ENCODE peak calls at places on chromosomes 13 and 19, in seven cellular contexts. A is endothelial cell, S is heart right ventricle, R is stomach, N is D721Med, H is prostate gland, Z is HCT116. C is an unnamed sample.

GRCh38 chr13:100473493-100474044 is 115.0 kb downstream of the GGACT start:
- DNase-seq in A (no peak), S (no peak), R (no peak), N (no peak), H (no peak), Z (no peak), C (no peak)

GRCh38 chr13:94232956-94233355 is 246.5 kb downstream of the DCT start:
- DNase-seq in A (no peak), S (no peak), R (no peak), N (no peak), H (no peak), Z (no peak), C (no peak)

GRCh38 chr19:49987159-49987698 is 26.3 kb upstream of the SIGLEC11 start:
- DNase-seq in A (peak; percentile 93), S (peak; percentile 78), R (peak; percentile 84), N (no peak), H (peak; percentile 79), Z (peak; percentile 88), C (peak; percentile 94)

GRCh38 chr13:96214804-96215445 is 125.0 kb downstream of the HS6ST3 start:
- DNase-seq in A (no peak), S (no peak), R (no peak), N (no peak), H (no peak), Z (no peak), C (no peak)

GRCh38 chr19:11848594-11849263 is at the start of gene ZNF439:
- DNase-seq in A (no peak), S (peak; percentile 91), R (peak; percentile 91), N (peak; percentile 87), H (peak; percentile 92), Z (no peak), C (peak; percentile 12)

GRCh38 chr19:30784850-30785459 is 412.8 kb downstream of the ZNF536 start:
- DNase-seq in A (peak; percentile 79), S (peak; percentile 39), R (peak; percentile 43), N (no peak), H (peak; percentile 32), Z (no peak), C (no peak)

GRCh38 chr19:12159773-12160414 is 3.0 kb upstream of the ZNF136 start:
- DNase-seq in A (no peak), S (no peak), R (no peak), N (no peak), H (no peak), Z (no peak), C (no peak)

GRCh38 chr19:46429999-46430398 is 1.3 kb upstream of the PNMA8C start:
- DNase-seq in A (no peak), S (no peak), R (no peak), N (no peak), H (no peak), Z (no peak), C (no peak)

GRCh38 chr13:101707659-101708058 is 255.2 kb downstream of the ITGBL1 start:
- DNase-seq in A (no peak), S (no peak), R (no peak), N (no peak), H (no peak), Z (no peak), C (no peak)

GRCh38 chr13:100673376-100673830 is 1.2 kb downstream of the TMTC4 start:
- DNase-seq in A (peak; percentile 31), S (peak; percentile 20), R (no peak), N (no peak), H (no peak), Z (no peak), C (peak; percentile 14)

GRCh38 chr13:110874508-110874960 is 40.3 kb downstream of the ANKRD10 start:
- DNase-seq in A (peak; percentile 76), S (peak; percentile 89), R (peak; percentile 85), N (peak; percentile 85), H (peak; percentile 77), Z (peak; percentile 39), C (peak; percentile 41)

GRCh38 chr19:3053780-3054179 is 8.5 kb downstream of the TLE5 start:
- DNase-seq in A (no peak), S (no peak), R (no peak), N (no peak), H (no peak), Z (no peak), C (no peak)

DNA sequence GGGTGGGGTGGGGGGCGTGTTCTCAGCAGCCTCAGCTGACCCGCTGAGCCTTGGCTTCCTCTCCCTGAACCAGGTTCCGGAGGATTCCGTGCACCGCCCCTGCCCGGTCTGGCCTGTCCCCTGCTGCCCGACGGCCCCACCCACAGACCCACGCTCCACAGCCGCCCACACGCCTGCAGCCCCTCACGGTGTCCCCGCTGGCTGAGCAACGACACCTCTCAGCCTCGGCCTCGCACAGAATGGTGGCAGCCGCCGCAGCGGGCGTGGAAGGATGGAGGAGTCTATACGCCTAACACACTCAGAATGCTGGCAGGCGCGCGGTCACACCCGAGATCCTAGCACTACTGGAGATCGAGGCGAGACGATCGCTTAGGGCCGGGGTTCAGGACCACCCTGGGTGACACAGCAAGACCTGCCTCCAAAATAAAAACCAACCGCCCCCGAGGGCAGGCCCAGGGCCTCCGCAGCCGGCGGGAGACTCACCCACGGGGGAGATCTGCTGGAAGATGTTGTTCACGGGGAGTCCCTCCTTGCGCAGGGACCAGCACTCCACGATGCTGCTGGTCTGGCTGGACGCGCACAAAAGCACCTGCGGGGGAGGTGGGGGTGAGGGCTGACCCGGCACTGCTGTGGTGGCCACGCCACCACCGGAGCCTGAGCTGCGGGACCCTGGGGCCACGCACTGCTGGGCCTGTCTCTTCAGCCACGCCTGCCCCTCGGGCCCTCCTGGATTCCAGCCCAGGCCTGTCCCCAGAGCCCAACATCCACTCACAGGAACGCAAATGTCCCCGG is 8.4 kb downstream of the MED16 start:
- DNase-seq in A (no peak), S (no peak), R (no peak), N (no peak), H (no peak), Z (no peak), C (no peak)
- TF ChIP-seq CTCF in A (no peak), S (no peak), R (no peak), N (no peak), H (no peak), Z (no peak), C (no peak)

DNA sequence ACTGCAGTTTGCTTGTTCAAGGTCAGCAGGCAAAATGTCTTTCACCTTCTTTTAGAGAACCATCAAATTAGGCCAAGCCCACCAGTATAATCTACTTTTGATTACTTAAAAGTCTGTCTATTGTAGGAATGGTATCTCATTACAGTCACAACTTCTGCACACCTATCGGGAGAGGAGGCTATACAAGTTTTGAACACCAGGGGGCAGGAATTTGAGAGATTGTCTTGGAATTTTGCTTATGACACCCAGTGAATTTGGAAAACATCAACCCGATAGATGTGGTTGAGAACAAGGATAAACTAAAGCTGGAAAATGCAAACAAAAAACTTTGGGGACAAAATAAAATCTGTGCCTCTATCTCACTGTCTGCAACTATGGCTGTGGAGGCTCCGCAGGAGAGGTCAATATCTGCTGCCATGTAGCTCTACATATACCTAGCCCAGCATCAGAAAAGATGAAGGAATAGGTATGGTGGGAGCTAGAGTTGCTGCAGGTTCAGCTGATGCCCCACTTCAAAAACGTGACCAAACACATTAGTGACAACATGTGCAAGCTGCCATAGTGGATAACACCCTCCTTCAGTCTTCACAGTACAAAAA is 1299.2 kb upstream of the SPRY2 start:
- DNase-seq in A (peak; percentile 8), S (no peak), R (no peak), N (no peak), H (no peak), Z (peak; percentile 0), C (no peak)
- TF ChIP-seq CTCF in A (peak; percentile 73), S (peak; percentile 17), R (no peak), N (peak; percentile 29), H (no peak), Z (peak; percentile 17), C (peak; percentile 43)

GRCh38 chr13:108225440-108225839 is 7.2 kb downstream of the ABHD13 start:
- DNase-seq in A (no peak), S (no peak), R (no peak), N (no peak), H (no peak), Z (no peak), C (no peak)

GRCh38 chr13:108223850-108224503 is 5.8 kb downstream of the ABHD13 start:
- DNase-seq in A (no peak), S (no peak), R (no peak), N (no peak), H (no peak), Z (no peak), C (no peak)

GRCh38 chr13:108226184-108226583 is 8.0 kb downstream of the ABHD13 start:
- DNase-seq in A (no peak), S (no peak), R (no peak), N (no peak), H (no peak), Z (no peak), C (no peak)

GRCh38 chr13:108230377-108230776 is 12.2 kb downstream of the ABHD13 start:
- DNase-seq in A (no peak), S (no peak), R (no peak), N (no peak), H (no peak), Z (no peak), C (no peak)

DNA sequence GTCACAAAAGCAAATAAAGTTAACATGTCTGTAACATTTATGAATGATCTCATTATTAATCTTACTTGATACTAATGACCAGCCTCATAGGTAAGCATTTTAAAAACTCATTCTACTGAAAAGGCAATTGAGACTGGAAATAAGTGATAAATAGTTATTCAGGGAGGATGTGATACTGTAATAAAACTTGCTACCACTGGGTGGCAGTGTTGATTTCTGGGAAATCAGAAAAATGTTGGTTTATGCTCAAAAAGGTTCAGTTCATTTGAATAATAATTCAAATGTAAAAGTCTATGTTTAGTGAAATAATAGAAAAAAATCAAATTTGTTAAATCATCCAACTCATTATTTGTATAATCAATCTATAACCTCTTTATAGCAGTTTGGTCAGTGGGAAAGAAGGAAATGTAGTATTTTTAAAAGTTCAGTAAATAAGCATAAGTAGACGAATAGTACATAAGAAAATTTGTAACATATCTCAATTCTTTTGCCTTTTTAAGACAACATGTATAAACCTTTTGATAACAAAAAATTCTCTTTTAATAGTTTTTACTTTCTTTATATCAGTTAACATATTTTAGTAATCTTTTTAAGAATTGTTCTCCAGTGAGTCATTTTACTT is 9.6 kb downstream of the ABHD13 start:
- DNase-seq in A (peak; percentile 46), S (no peak), R (no peak), N (no peak), H (no peak), Z (peak; percentile 19), C (peak; percentile 11)
- TF ChIP-seq CTCF in A (peak; percentile 93), S (peak; percentile 81), R (peak; percentile 59), N (peak; percentile 73), H (peak; percentile 64), Z (no peak), C (peak; percentile 89)

DNA sequence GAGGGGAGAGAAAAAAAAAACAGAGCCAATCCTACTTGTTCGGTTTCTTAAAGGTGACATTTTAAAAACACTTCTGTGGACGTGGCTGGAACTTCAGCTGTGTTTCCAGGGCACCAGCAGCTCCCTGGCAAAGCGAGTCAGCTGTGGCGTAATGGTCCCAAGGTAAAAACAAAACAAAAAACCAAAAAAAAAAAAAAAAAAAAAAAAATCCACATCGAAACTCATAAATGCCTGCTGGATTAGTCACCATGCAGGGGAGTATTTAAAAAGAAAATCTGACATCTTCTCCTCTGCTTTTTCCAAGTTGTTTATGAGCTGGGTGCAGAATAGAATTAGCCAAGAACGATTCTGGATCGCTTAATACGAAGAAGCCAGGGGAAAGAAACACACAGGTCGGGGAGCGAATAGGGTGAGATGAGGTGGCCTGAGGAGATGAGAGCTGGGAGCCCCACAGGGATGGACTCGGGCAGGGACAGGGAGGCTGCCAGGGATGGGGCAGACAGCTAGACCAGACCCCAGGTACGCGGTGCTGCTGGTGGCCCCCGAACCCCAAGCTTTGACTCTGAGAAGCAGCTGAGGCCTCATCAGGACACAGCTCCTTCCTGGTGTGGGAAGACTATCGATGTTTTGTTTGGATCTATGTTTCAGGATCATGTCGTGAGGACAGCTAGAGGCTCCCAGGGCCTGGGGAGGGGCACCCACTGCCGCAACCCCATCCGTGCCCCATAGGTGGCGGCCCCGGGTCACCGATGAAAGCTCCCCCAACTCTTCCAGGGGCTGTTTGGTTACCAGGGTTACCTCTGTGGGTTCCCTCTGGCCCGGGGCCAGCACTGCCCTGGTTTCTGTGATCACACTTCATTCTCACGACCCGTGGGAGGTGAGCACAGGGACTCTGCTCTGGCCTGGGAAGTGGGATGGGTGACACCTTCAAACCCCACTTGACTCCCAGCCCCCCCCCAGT is 3.1 kb upstream of the CTXN1 start:
- DNase-seq in A (peak; percentile 79), S (no peak), R (no peak), N (no peak), H (peak; percentile 68), Z (no peak), C (no peak)
- TF ChIP-seq CTCF in A (peak; percentile 60), S (peak; percentile 14), R (no peak), N (peak; percentile 20), H (peak; percentile 64), Z (no peak), C (peak; percentile 40)

C was measured in progenitor cell of endocrine pancreas.